ENCODE peak calls at places on chromosomes 4 and X, in four cellular contexts. W is endodermal cell, N is H9, B is HCT116. I is an unnamed sample.

GRCh38 chr4:143411527-143412480 is 75.1 kb downstream of the GAB1 start:
- DNase-seq in W (no peak), N (no peak), B (no peak), I (peak; percentile 50)

GRCh38 chrX:2859197-2859797 is 30.6 kb downstream of the GYG2 start:
- DNase-seq in W (no peak), N (no peak), B (no peak), I (no peak)

GRCh38 chrX:47224896-47225290 is 6.4 kb downstream of the CDK16 start:
- DNase-seq in W (no peak), N (no peak), B (no peak), I (no peak)

GRCh38 chr4:181863846-181864245 is 379.4 kb upstream of the TENM3 start:
- DNase-seq in W (no peak), N (no peak), B (no peak), I (peak; percentile 15)

GRCh38 chr4:113438596-113438995 is 322.9 kb downstream of the CAMK2D start:
- DNase-seq in W (no peak), N (no peak), B (no peak), I (no peak)

GRCh38 chrX:39125834-39126233 is 324.6 kb downstream of the MID1IP1 start:
- DNase-seq in W (no peak), N (no peak), B (no peak), I (no peak)

GRCh38 chr4:26050212-26050643 is 136.2 kb downstream of the SMIM20 start:
- DNase-seq in W (no peak), N (no peak), B (no peak), I (no peak)

GRCh38 chr4:122968227-122968812 is 45.9 kb upstream of the NUDT6 start:
- DNase-seq in W (no peak), N (no peak), B (no peak), I (no peak)

GRCh38 chrX:74343327-74343969 is 39.5 kb downstream of the ZCCHC13 start:
- DNase-seq in W (no peak), N (no peak), B (no peak), I (no peak)

GRCh38 chr4:61336488-61336887 is 136.4 kb downstream of the ADGRL3 start:
- DNase-seq in W (peak; percentile 68), N (no peak), B (no peak), I (no peak)

GRCh38 chr4:69984030-69984443 is 11.7 kb upstream of the STATH start:
- DNase-seq in W (no peak), N (no peak), B (no peak), I (peak; percentile 58)

GRCh38 chr4:47031011-47031678 is at the start of gene GABRB1:
- DNase-seq in W (peak; percentile 91), N (peak; percentile 74), B (no peak), I (peak; percentile 50)

GRCh38 chrX:152886716-152887115 is 11.2 kb upstream of the ZNF185 start:
- DNase-seq in W (no peak), N (no peak), B (no peak), I (no peak)

GRCh38 chr4:152032722-152033131 is 271.9 kb upstream of the GATB start:
- DNase-seq in W (peak; percentile 7), N (no peak), B (no peak), I (peak; percentile 38)

GRCh38 chrX:40166582-40166981 is 68.8 kb upstream of the BCOR start:
- DNase-seq in W (peak; percentile 72), N (peak; percentile 55), B (no peak), I (no peak)

GRCh38 chr4:169236901-169237626 is 33.7 kb downstream of the SH3RF1 start:
- DNase-seq in W (no peak), N (no peak), B (no peak), I (no peak)

GRCh38 chr4:169238445-169238844 is 32.3 kb downstream of the SH3RF1 start:
- DNase-seq in W (no peak), N (no peak), B (no peak), I (peak; percentile 71)

GRCh38 chr4:169243808-169244207 is 26.9 kb downstream of the SH3RF1 start:
- DNase-seq in W (no peak), N (no peak), B (no peak), I (peak; percentile 76)

GRCh38 chr4:169241480-169241879 is 29.3 kb downstream of the SH3RF1 start:
- DNase-seq in W (no peak), N (no peak), B (no peak), I (no peak)

DNA sequence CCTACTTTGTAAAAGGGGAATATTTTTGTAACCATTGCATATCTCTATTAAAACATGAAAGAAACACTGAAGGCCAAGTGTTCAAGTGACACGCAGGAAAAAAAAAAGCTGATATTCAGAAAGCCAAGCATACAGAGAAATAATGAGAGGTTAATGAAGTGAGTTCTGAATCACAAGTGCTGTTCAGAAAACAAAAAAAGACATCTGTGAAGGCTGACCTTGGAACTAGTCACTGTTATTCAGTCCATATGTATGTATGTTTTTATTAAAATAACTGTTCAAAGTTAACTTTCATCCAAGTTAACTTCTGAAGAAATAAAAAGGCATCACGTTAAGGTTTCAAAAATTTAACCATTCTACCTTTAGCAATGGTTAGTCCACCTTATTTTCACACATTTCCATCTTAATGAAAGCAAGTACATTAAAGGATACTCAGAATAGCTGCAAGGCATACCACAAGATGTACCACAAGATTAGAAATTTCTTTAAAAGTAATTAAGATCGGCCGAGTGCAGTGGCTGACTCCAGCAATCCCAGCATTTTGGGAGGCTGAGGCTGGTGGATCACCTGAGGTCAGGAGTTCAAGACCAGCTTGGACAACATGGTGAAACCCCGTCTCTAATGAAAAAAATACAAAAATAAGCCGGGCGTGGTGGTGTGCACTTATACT is 31.4 kb downstream of the SH3RF1 start:
- DNase-seq in W (no peak), N (no peak), B (no peak), I (peak; percentile 58)
- H3K4me1 ChIP-seq in W (no peaks in the 10 kb centered on the region), N (peaks cover 7% of the 10 kb centered on the region), B (peaks cover 82% of the 10 kb centered on the region), I (peaks cover 37% of the 10 kb centered on the region)

GRCh38 chr4:17169699-17170098 is 271.3 kb upstream of the LDB2 start:
- DNase-seq in W (no peak), N (no peak), B (no peak), I (no peak)

GRCh38 chr4:17168571-17168970 is 270.1 kb upstream of the LDB2 start:
- DNase-seq in W (peak; percentile 61), N (no peak), B (no peak), I (peak; percentile 86)

GRCh38 chr4:17174751-17175150 is 276.3 kb upstream of the LDB2 start:
- DNase-seq in W (no peak), N (no peak), B (no peak), I (no peak)

GRCh38 chr4:17173300-17173699 is 274.9 kb upstream of the LDB2 start:
- DNase-seq in W (peak; percentile 82), N (peak; percentile 65), B (no peak), I (no peak)
- TF ChIP-seq CTCF in W (peak; percentile 82), N (peak; percentile 74), B (peak; percentile 52), I (peak; percentile 28)

GRCh38 chrX:41707218-41707617 is 16.8 kb upstream of the GPR82 start:
- DNase-seq in W (no peak), N (no peak), B (no peak), I (no peak)

GRCh38 chrX:41703574-41704029 is 14.8 kb downstream of the GPR34 start:
- DNase-seq in W (no peak), N (no peak), B (no peak), I (no peak)

GRCh38 chrX:41705042-41705441 is 16.3 kb downstream of the GPR34 start:
- DNase-seq in W (no peak), N (no peak), B (no peak), I (no peak)

GRCh38 chrX:41711021-41711667 is 12.8 kb upstream of the GPR82 start:
- DNase-seq in W (no peak), N (no peak), B (no peak), I (no peak)

DNA sequence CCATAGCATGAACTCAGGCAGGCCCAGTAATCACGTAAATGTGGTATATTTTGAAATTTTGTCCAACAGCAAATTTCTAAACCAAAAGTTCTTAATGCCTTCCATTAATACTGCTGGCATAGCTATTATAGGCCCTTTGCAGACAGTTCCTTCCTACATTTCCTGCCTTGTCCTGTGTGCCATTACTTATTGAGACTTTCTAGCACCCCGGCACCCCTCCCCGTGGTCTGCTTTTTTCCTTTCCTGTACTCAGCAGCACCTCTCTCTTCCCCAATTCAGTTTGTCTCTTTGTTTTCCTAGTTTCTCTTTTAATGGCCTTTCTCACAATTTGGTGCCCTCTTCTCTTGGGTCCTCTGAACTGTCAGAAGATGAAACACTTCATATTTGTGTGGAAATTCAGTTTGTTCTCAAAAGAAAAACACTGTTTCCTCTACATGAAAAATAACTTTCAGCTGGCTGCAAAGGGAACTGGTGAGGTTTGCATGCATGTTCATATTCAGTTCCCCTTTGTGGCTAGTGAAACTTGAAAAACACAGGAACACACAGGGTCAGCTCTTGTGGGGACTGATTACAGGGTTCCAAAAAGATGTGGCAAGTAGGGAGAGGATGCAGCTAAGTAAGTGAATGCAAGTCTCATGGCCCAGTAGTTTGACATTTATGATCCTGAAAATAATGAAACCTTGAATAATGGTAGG is 17.1 kb downstream of the GPR34 start:
- DNase-seq in W (no peak), N (no peak), B (no peak), I (no peak)
- H3K9ac ChIP-seq in W (no peak overlapping the region), N (no peak overlapping the region), B (no peak overlapping the region), I (no peak overlapping the region)

GRCh38 chr4:10687526-10687925 is 3.0 kb upstream of the CLNK start:
- DNase-seq in W (no peak), N (peak; percentile 39), B (no peak), I (no peak)
- H3K4me1 ChIP-seq in W (no peaks in the 10 kb centered on the region), N (peaks cover 4% of the 10 kb centered on the region), B (no peaks in the 10 kb centered on the region), I (no peaks in the 10 kb centered on the region)